ENCODE peak calls at places on chromosomes 1 and 21, in eight cellular contexts. D, G, P, Z, J, I, K and O are unnamed samples.

GRCh38 chr1:210736681-210737080 is 397.3 kb downstream of the KCNH1 start:
- DNase-seq in D (no peak), G (no peak), P (no peak), Z (no peak), J (no peak), I (no peak), K (no peak), O (no peak)

GRCh38 chr1:43048601-43049011 is 89.9 kb upstream of the SLC2A1 start:
- DNase-seq in D (no peak), G (no peak), P (no peak), Z (no peak), J (no peak), I (no peak), K (no peak), O (no peak)

GRCh38 chr1:235330918-235331285 is 2.5 kb downstream of the GGPS1 start:
- DNase-seq in D (no peak), G (no peak), P (no peak), Z (no peak), J (no peak), I (no peak), K (no peak), O (no peak)

GRCh38 chr21:43316156-43316845 is 110.6 kb downstream of the SIK1 start:
- DNase-seq in D (no peak), G (no peak), P (no peak), Z (no peak), J (no peak), I (peak), K (no peak), O (no peak)

GRCh38 chr1:36204347-36204909 is 19.8 kb upstream of the THRAP3 start:
- DNase-seq in D (peak), G (no peak), P (no peak), Z (no peak), J (no peak), I (peak), K (no peak), O (no peak)

GRCh38 chr1:49351744-49352143 is 575.1 kb upstream of the BEND5 start:
- DNase-seq in D (no peak), G (no peak), P (no peak), Z (no peak), J (no peak), I (no peak), K (no peak), O (peak)

GRCh38 chr1:8510041-8510823 is 192.3 kb downstream of the SLC45A1 start:
- DNase-seq in D (no peak), G (no peak), P (peak), Z (no peak), J (no peak), I (no peak), K (no peak), O (peak)

GRCh38 chr1:117871013-117871412 is 58.4 kb downstream of the GDAP2 start:
- DNase-seq in D (no peak), G (no peak), P (no peak), Z (no peak), J (no peak), I (no peak), K (no peak), O (no peak)

GRCh38 chr1:117609471-117609911 is 3.6 kb downstream of the TENT5C start:
- DNase-seq in D (no peak), G (no peak), P (no peak), Z (no peak), J (no peak), I (peak), K (no peak), O (no peak)

GRCh38 chr1:34113887-34114286 is 51.1 kb downstream of the CSMD2 start:
- DNase-seq in D (no peak), G (no peak), P (no peak), Z (no peak), J (no peak), I (no peak), K (no peak), O (peak)

GRCh38 chr1:54968581-54968980 is 11.8 kb upstream of the TMEM61 start:
- DNase-seq in D (no peak), G (no peak), P (no peak), Z (no peak), J (no peak), I (no peak), K (no peak), O (no peak)

GRCh38 chr1:9615316-9616063 is 26.8 kb downstream of the TMEM201 start:
- DNase-seq in D (peak), G (no peak), P (peak), Z (peak), J (no peak), I (no peak), K (peak), O (peak)

GRCh38 chr1:10032590-10033358 is at the start of gene UBE4B:
- DNase-seq in D (peak), G (peak), P (peak), Z (peak), J (peak), I (peak), K (peak), O (peak)

GRCh38 chr1:31055953-31056352 is 9.6 kb downstream of the PUM1 start:
- DNase-seq in D (no peak), G (no peak), P (no peak), Z (no peak), J (no peak), I (no peak), K (no peak), O (no peak)

GRCh38 chr1:59856725-59857338 is 42.1 kb downstream of the HOOK1 start:
- DNase-seq in D (no peak), G (no peak), P (no peak), Z (no peak), J (no peak), I (no peak), K (no peak), O (no peak)

GRCh38 chr1:230186003-230186863 is 119.2 kb downstream of the GALNT2 start:
- DNase-seq in D (no peak), G (no peak), P (peak), Z (no peak), J (no peak), I (no peak), K (no peak), O (peak)

GRCh38 chr1:240245629-240246020 is 153.9 kb downstream of the FMN2 start:
- DNase-seq in D (no peak), G (no peak), P (no peak), Z (no peak), J (no peak), I (no peak), K (no peak), O (no peak)

GRCh38 chr21:28445081-28445830 is 547.4 kb downstream of the LTN1 start:
- DNase-seq in D (no peak), G (no peak), P (no peak), Z (no peak), J (no peak), I (no peak), K (no peak), O (peak)

GRCh38 chr1:21906173-21907078 is 30.7 kb downstream of the HSPG2 start:
- DNase-seq in D (peak), G (no peak), P (no peak), Z (no peak), J (no peak), I (peak), K (no peak), O (peak)

GRCh38 chr1:58539553-58539952 is 7.0 kb downstream of the OMA1 start:
- DNase-seq in D (no peak), G (no peak), P (no peak), Z (no peak), J (no peak), I (no peak), K (no peak), O (peak)

GRCh38 chr1:176241385-176242015 is 34.4 kb upstream of the COP1 start:
- DNase-seq in D (no peak), G (no peak), P (no peak), Z (no peak), J (no peak), I (no peak), K (no peak), O (peak)

GRCh38 chr1:224774378-224774777 is 155.1 kb upstream of the DNAH14 start:
- DNase-seq in D (no peak), G (no peak), P (no peak), Z (no peak), J (no peak), I (no peak), K (no peak), O (no peak)

GRCh38 chr21:36388835-36389234 is 3.6 kb downstream of the CHAF1B start:
- DNase-seq in D (no peak), G (no peak), P (no peak), Z (no peak), J (no peak), I (no peak), K (no peak), O (peak)

GRCh38 chr1:53350853-53351767 is 23.2 kb upstream of the LRP8 start:
- DNase-seq in D (peak), G (no peak), P (no peak), Z (no peak), J (no peak), I (no peak), K (no peak), O (no peak)

GRCh38 chr1:228876187-228876586 is 140.9 kb downstream of the RHOU start:
- DNase-seq in D (no peak), G (no peak), P (no peak), Z (no peak), J (no peak), I (no peak), K (no peak), O (no peak)

GRCh38 chr1:150551784-150552691 is 2.8 kb downstream of the ADAMTSL4 start:
- DNase-seq in D (peak), G (no peak), P (no peak), Z (no peak), J (no peak), I (peak), K (no peak), O (peak)

GRCh38 chr1:199302554-199302953 is 663.7 kb downstream of the PTPRC start:
- DNase-seq in D (no peak), G (no peak), P (no peak), Z (no peak), J (no peak), I (no peak), K (no peak), O (peak)

GRCh38 chr1:160363010-160363409 is 3.9 kb upstream of the NHLH1 start:
- DNase-seq in D (no peak), G (no peak), P (no peak), Z (no peak), J (no peak), I (no peak), K (no peak), O (no peak)

GRCh38 chr1:160625725-160626498 is 20.9 kb downstream of the SLAMF1 start:
- DNase-seq in D (no peak), G (no peak), P (peak), Z (no peak), J (no peak), I (no peak), K (no peak), O (no peak)

GRCh38 chr1:207898260-207898659 is 12.7 kb downstream of the CD34 start:
- DNase-seq in D (no peak), G (no peak), P (no peak), Z (no peak), J (no peak), I (no peak), K (no peak), O (no peak)

GRCh38 chr1:167628754-167629515 is 1.1 kb upstream of the RCSD1 start:
- DNase-seq in D (no peak), G (no peak), P (no peak), Z (no peak), J (no peak), I (no peak), K (no peak), O (no peak)

GRCh38 chr21:25939396-25939761 is 204.6 kb downstream of the GABPA start:
- DNase-seq in D (no peak), G (no peak), P (no peak), Z (no peak), J (no peak), I (no peak), K (no peak), O (no peak)

GRCh38 chr1:98940680-98941079 is 64.0 kb downstream of the PLPPR5 start:
- DNase-seq in D (no peak), G (no peak), P (peak), Z (no peak), J (no peak), I (no peak), K (no peak), O (peak)

GRCh38 chr1:12324423-12324822 is 94.6 kb downstream of the VPS13D start:
- DNase-seq in D (no peak), G (no peak), P (no peak), Z (no peak), J (no peak), I (no peak), K (no peak), O (no peak)

GRCh38 chr1:207799989-207800648 is 48.3 kb downstream of the CD46 start:
- DNase-seq in D (no peak), G (no peak), P (no peak), Z (no peak), J (no peak), I (no peak), K (no peak), O (no peak)

GRCh38 chr1:30819244-30819571 is 61.6 kb upstream of the LAPTM5 start:
- DNase-seq in D (no peak), G (no peak), P (no peak), Z (no peak), J (no peak), I (no peak), K (no peak), O (no peak)

GRCh38 chr1:28915036-28915895 is 897 bp downstream of the EPB41 start:
- DNase-seq in D (peak), G (peak), P (peak), Z (peak), J (no peak), I (no peak), K (peak), O (peak)

GRCh38 chr1:8560611-8561544 is 243.0 kb downstream of the SLC45A1 start:
- DNase-seq in D (no peak), G (no peak), P (no peak), Z (no peak), J (no peak), I (no peak), K (no peak), O (peak)

GRCh38 chr1:2210084-2210653 is 15.6 kb upstream of the FAAP20 start:
- DNase-seq in D (peak), G (no peak), P (no peak), Z (no peak), J (no peak), I (peak), K (no peak), O (no peak)